ENCODE peak calls at places on chromosomes 3 and 15, in nine cellular contexts. One of them, this sample, is unnamed.
A peak's percentile ranks its signal among the peaks of the same experiment; 100 is the strongest.

GRCh38 chr15:85646538-85647091 is 148.1 kb downstream of the KLHL25 start:
- DNase-seq in mesendoderm: peak; percentile 69
- DNase-seq in HCT116: no peak
- DNase-seq in iPS DF 6.9: no peak
- DNase-seq in neuronal stem cell: no peak
- DNase-seq in GM23248: peak; percentile 84
- DNase-seq in colonic mucosa: no peak
- DNase-seq in upper lobe of right lung: no peak
- DNase-seq in tibial nerve: no peak
- DNase-seq in this sample: no peak

GRCh38 chr3:190205739-190206138 is 85.0 kb upstream of the P3H2 start:
- DNase-seq in mesendoderm: no peak
- DNase-seq in upper lobe of right lung: no peak
- DNase-seq in tibial nerve: no peak
- DNase-seq in iPS DF 6.9: no peak
- DNase-seq in colonic mucosa: no peak
- DNase-seq in GM23248: peak; percentile 91
- DNase-seq in neuronal stem cell: no peak
- DNase-seq in HCT116: no peak
- DNase-seq in this sample: no peak

GRCh38 chr3:44913868-44914468 is 39.6 kb downstream of the TGM4 start:
- DNase-seq in tibial nerve: peak; percentile 42
- DNase-seq in GM23248: peak; percentile 79
- DNase-seq in mesendoderm: peak; percentile 91
- DNase-seq in HCT116: peak; percentile 40
- DNase-seq in colonic mucosa: peak; percentile 69
- DNase-seq in iPS DF 6.9: peak; percentile 57
- DNase-seq in neuronal stem cell: peak; percentile 63
- DNase-seq in upper lobe of right lung: peak; percentile 83
- DNase-seq in this sample: peak; percentile 70

GRCh38 chr3:129343643-129344360 is 65.1 kb downstream of the HMCES start:
- DNase-seq in mesendoderm: peak; percentile 72
- DNase-seq in tibial nerve: no peak
- DNase-seq in HCT116: peak; percentile 21
- DNase-seq in colonic mucosa: peak; percentile 32
- DNase-seq in iPS DF 6.9: peak; percentile 39
- DNase-seq in upper lobe of right lung: peak; percentile 78
- DNase-seq in GM23248: peak; percentile 71
- DNase-seq in neuronal stem cell: peak; percentile 39
- DNase-seq in this sample: no peak

GRCh38 chr3:129657261-129658046 is 51.0 kb upstream of the PLXND1 start:
- DNase-seq in iPS DF 6.9: no peak
- DNase-seq in HCT116: no peak
- DNase-seq in mesendoderm: no peak
- DNase-seq in colonic mucosa: no peak
- DNase-seq in neuronal stem cell: no peak
- DNase-seq in upper lobe of right lung: no peak
- DNase-seq in tibial nerve: no peak
- DNase-seq in GM23248: peak; percentile 73
- DNase-seq in this sample: no peak

GRCh38 chr3:194279106-194279505 is 72.0 kb downstream of the CPN2 start:
- DNase-seq in GM23248: no peak
- DNase-seq in mesendoderm: no peak
- DNase-seq in neuronal stem cell: no peak
- DNase-seq in colonic mucosa: no peak
- DNase-seq in HCT116: no peak
- DNase-seq in iPS DF 6.9: no peak
- DNase-seq in upper lobe of right lung: peak; percentile 23
- DNase-seq in tibial nerve: no peak
- DNase-seq in this sample: no peak

GRCh38 chr15:43527802-43528541 is 10.6 kb downstream of the MAP1A start:
- DNase-seq in tibial nerve: no peak
- DNase-seq in GM23248: no peak
- DNase-seq in mesendoderm: no peak
- DNase-seq in upper lobe of right lung: no peak
- DNase-seq in neuronal stem cell: no peak
- DNase-seq in colonic mucosa: no peak
- DNase-seq in HCT116: no peak
- DNase-seq in iPS DF 6.9: no peak
- DNase-seq in this sample: no peak

GRCh38 chr3:27022096-27022761 is 347.0 kb downstream of the NEK10 start:
- DNase-seq in GM23248: no peak
- DNase-seq in neuronal stem cell: no peak
- DNase-seq in colonic mucosa: no peak
- DNase-seq in iPS DF 6.9: no peak
- DNase-seq in tibial nerve: no peak
- DNase-seq in upper lobe of right lung: no peak
- DNase-seq in HCT116: no peak
- DNase-seq in mesendoderm: peak; percentile 60
- DNase-seq in this sample: no peak

GRCh38 chr3:176032043-176032442 is 1165.2 kb downstream of the TBL1XR1 start:
- DNase-seq in neuronal stem cell: no peak
- DNase-seq in HCT116: no peak
- DNase-seq in colonic mucosa: no peak
- DNase-seq in tibial nerve: no peak
- DNase-seq in iPS DF 6.9: no peak
- DNase-seq in upper lobe of right lung: no peak
- DNase-seq in GM23248: peak; percentile 4
- DNase-seq in mesendoderm: no peak
- DNase-seq in this sample: no peak

GRCh38 chr3:123605789-123606234 is 21.0 kb upstream of the HACD2 start:
- DNase-seq in mesendoderm: peak; percentile 87
- DNase-seq in colonic mucosa: no peak
- DNase-seq in GM23248: peak; percentile 19
- DNase-seq in iPS DF 6.9: no peak
- DNase-seq in neuronal stem cell: no peak
- DNase-seq in HCT116: peak; percentile 75
- DNase-seq in tibial nerve: no peak
- DNase-seq in upper lobe of right lung: no peak
- DNase-seq in this sample: no peak

GRCh38 chr15:91866371-91866905 is 12.9 kb downstream of the SLCO3A1 start:
- DNase-seq in tibial nerve: no peak
- DNase-seq in colonic mucosa: no peak
- DNase-seq in HCT116: no peak
- DNase-seq in GM23248: peak; percentile 43
- DNase-seq in iPS DF 6.9: no peak
- DNase-seq in upper lobe of right lung: no peak
- DNase-seq in mesendoderm: no peak
- DNase-seq in neuronal stem cell: no peak
- DNase-seq in this sample: no peak

GRCh38 chr3:186255703-186256331 is 106.2 kb downstream of the DGKG start:
- DNase-seq in colonic mucosa: no peak
- DNase-seq in GM23248: no peak
- DNase-seq in upper lobe of right lung: peak; percentile 80
- DNase-seq in iPS DF 6.9: no peak
- DNase-seq in mesendoderm: peak; percentile 20
- DNase-seq in tibial nerve: no peak
- DNase-seq in HCT116: no peak
- DNase-seq in neuronal stem cell: no peak
- DNase-seq in this sample: no peak

GRCh38 chr3:184568918-184569829 is 7.6 kb downstream of the EPHB3 start:
- DNase-seq in GM23248: peak; percentile 97
- DNase-seq in tibial nerve: peak; percentile 87
- DNase-seq in upper lobe of right lung: peak; percentile 87
- DNase-seq in neuronal stem cell: no peak
- DNase-seq in mesendoderm: peak; percentile 91
- DNase-seq in HCT116: no peak
- DNase-seq in colonic mucosa: peak; percentile 84
- DNase-seq in iPS DF 6.9: no peak
- DNase-seq in this sample: no peak

GRCh38 chr3:121648219-121648958 is 12.3 kb downstream of the HCLS1 start:
- DNase-seq in mesendoderm: no peak
- DNase-seq in colonic mucosa: no peak
- DNase-seq in HCT116: no peak
- DNase-seq in neuronal stem cell: no peak
- DNase-seq in upper lobe of right lung: no peak
- DNase-seq in GM23248: no peak
- DNase-seq in iPS DF 6.9: no peak
- DNase-seq in tibial nerve: no peak
- DNase-seq in this sample: no peak

GRCh38 chr3:121641127-121641526 is 19.6 kb downstream of the HCLS1 start:
- DNase-seq in HCT116: no peak
- DNase-seq in GM23248: no peak
- DNase-seq in iPS DF 6.9: no peak
- DNase-seq in colonic mucosa: no peak
- DNase-seq in tibial nerve: no peak
- DNase-seq in neuronal stem cell: no peak
- DNase-seq in upper lobe of right lung: no peak
- DNase-seq in mesendoderm: no peak
- DNase-seq in this sample: no peak

GRCh38 chr3:121649645-121650044 is 11.1 kb downstream of the HCLS1 start:
- DNase-seq in mesendoderm: no peak
- DNase-seq in upper lobe of right lung: no peak
- DNase-seq in tibial nerve: no peak
- DNase-seq in HCT116: no peak
- DNase-seq in iPS DF 6.9: no peak
- DNase-seq in colonic mucosa: no peak
- DNase-seq in neuronal stem cell: no peak
- DNase-seq in GM23248: peak; percentile 43
- DNase-seq in this sample: no peak

GRCh38 chr3:121642601-121643314 is 17.9 kb downstream of the HCLS1 start:
- DNase-seq in GM23248: no peak
- DNase-seq in iPS DF 6.9: no peak
- DNase-seq in tibial nerve: no peak
- DNase-seq in HCT116: no peak
- DNase-seq in upper lobe of right lung: no peak
- DNase-seq in neuronal stem cell: no peak
- DNase-seq in mesendoderm: no peak
- DNase-seq in colonic mucosa: no peak
- DNase-seq in this sample: no peak

DNA sequence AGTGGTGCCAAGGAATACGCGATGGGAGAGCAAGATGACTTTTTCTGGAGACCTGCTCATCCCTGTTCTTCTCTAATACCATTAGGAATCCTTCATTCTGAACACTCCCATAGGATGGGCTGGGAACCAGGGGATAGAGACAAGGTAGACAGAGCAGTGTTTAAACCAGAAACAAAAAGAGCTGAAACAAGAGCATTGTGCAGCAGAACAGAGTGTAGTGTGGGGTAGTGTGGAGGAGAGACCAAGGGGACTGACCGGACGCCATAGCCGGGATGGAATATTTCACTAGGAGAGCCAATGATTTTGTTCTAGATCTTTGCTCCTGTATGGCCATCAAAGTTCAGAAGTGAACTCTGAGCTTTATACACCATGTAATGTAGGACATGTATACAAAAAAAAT is 15.6 kb downstream of the HCLS1 start:
- DNase-seq in upper lobe of right lung: no peak
- DNase-seq in mesendoderm: no peak
- DNase-seq in GM23248: no peak
- DNase-seq in neuronal stem cell: no peak
- DNase-seq in tibial nerve: no peak
- DNase-seq in colonic mucosa: no peak
- DNase-seq in HCT116: no peak
- DNase-seq in iPS DF 6.9: no peak
- DNase-seq in this sample: no peak
- H3K4me3 ChIP-seq in upper lobe of right lung: no peak overlapping the region
- H3K4me3 ChIP-seq in mesendoderm: no peak overlapping the region
- H3K4me3 ChIP-seq in GM23248: no peak overlapping the region
- H3K4me3 ChIP-seq in neuronal stem cell: no peak overlapping the region
- H3K4me3 ChIP-seq in tibial nerve: no peak overlapping the region
- H3K4me3 ChIP-seq in colonic mucosa: no peak overlapping the region
- H3K4me3 ChIP-seq in HCT116: no peak overlapping the region
- H3K4me3 ChIP-seq in iPS DF 6.9: no peak overlapping the region
- H3K4me3 ChIP-seq in this sample: no peak overlapping the region

GRCh38 chr3:49812916-49813496 is 747 bp downstream of the UBA7 start:
- DNase-seq in colonic mucosa: no peak
- DNase-seq in HCT116: no peak
- DNase-seq in GM23248: peak; percentile 56
- DNase-seq in upper lobe of right lung: no peak
- DNase-seq in neuronal stem cell: no peak
- DNase-seq in mesendoderm: no peak
- DNase-seq in tibial nerve: no peak
- DNase-seq in iPS DF 6.9: no peak
- DNase-seq in this sample: no peak
- H3K4me3 ChIP-seq in colonic mucosa: peak overlapping the region; percentile 43
- H3K4me3 ChIP-seq in HCT116: no peak overlapping the region
- H3K4me3 ChIP-seq in GM23248: peak overlapping the region; percentile 75
- H3K4me3 ChIP-seq in upper lobe of right lung: peak overlapping the region; percentile 66
- H3K4me3 ChIP-seq in neuronal stem cell: no peak overlapping the region
- H3K4me3 ChIP-seq in mesendoderm: no peak overlapping the region
- H3K4me3 ChIP-seq in tibial nerve: peak overlapping the region; percentile 57
- H3K4me3 ChIP-seq in iPS DF 6.9: no peak overlapping the region
- H3K4me3 ChIP-seq in this sample: no peak overlapping the region

DNA sequence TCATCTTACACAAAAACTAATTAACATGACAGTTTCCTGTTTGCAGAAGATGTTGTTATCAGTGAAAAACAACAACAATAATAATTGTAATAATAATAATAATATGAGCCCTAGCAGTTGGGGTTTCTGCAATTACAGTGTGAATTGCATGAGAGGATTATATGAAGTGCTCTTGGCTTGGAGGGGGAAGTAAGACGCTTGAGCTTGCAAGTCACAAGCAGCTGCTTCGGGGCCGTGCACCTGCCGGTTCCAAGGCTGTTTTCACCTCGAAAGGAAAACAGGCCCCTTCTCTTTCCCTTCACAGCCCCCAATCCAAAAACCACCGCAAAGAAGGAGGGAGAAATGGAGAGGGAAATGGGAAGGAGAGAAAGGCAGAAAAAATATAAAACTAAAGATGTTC is 284.4 kb upstream of the ATP11B start:
- DNase-seq in neuronal stem cell: no peak
- DNase-seq in colonic mucosa: no peak
- DNase-seq in iPS DF 6.9: no peak
- DNase-seq in upper lobe of right lung: no peak
- DNase-seq in tibial nerve: no peak
- DNase-seq in mesendoderm: no peak
- DNase-seq in HCT116: no peak
- DNase-seq in GM23248: no peak
- DNase-seq in this sample: no peak
- H3K4me3 ChIP-seq in neuronal stem cell: no peak overlapping the region
- H3K4me3 ChIP-seq in colonic mucosa: no peak overlapping the region
- H3K4me3 ChIP-seq in iPS DF 6.9: no peak overlapping the region
- H3K4me3 ChIP-seq in upper lobe of right lung: no peak overlapping the region
- H3K4me3 ChIP-seq in tibial nerve: no peak overlapping the region
- H3K4me3 ChIP-seq in mesendoderm: no peak overlapping the region
- H3K4me3 ChIP-seq in HCT116: no peak overlapping the region
- H3K4me3 ChIP-seq in GM23248: no peak overlapping the region
- H3K4me3 ChIP-seq in this sample: no peak overlapping the region

DNA sequence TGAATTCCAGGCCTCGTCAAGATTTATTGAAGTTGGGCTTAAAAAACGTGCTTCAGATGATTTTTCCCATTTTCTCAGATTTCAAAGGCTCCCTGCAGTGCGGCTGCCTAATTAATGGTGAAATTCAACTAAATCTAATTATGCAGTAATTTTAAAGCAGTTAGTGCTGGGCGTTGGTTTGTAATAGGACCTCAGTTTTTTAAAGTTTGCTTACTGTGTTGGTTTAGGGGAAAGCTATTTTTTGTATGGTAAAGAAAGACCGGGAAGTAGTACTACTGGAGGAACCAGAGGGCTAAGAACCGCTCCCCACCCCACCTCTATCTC is 11.6 kb downstream of the NR2F2 start:
- DNase-seq in HCT116: no peak
- DNase-seq in mesendoderm: no peak
- DNase-seq in tibial nerve: no peak
- DNase-seq in colonic mucosa: no peak
- DNase-seq in GM23248: no peak
- DNase-seq in neuronal stem cell: no peak
- DNase-seq in iPS DF 6.9: no peak
- DNase-seq in upper lobe of right lung: no peak
- DNase-seq in this sample: no peak
- H3K4me3 ChIP-seq in HCT116: no peak overlapping the region
- H3K4me3 ChIP-seq in mesendoderm: no peak overlapping the region
- H3K4me3 ChIP-seq in tibial nerve: peak overlapping the region; percentile 74
- H3K4me3 ChIP-seq in colonic mucosa: peak overlapping the region; percentile 45
- H3K4me3 ChIP-seq in GM23248: no peak overlapping the region
- H3K4me3 ChIP-seq in neuronal stem cell: no peak overlapping the region
- H3K4me3 ChIP-seq in iPS DF 6.9: no peak overlapping the region
- H3K4me3 ChIP-seq in upper lobe of right lung: peak overlapping the region; percentile 56
- H3K4me3 ChIP-seq in this sample: peak overlapping the region; percentile 49